ENCODE peak calls at places on chromosomes 3 and 15, in ten cellular contexts. Z is mesothelial cell of epicardium, G is NCI-H2081 treated with DMSO at 0.1 percent for 48 hours, Q is C1 segment of cervical spinal cord, N is A549, I is Ammon's horn, C is GM12891, Y is ELR, P is lower leg skin, K is tibial artery. D is an unnamed sample.
A peak's percentile ranks its signal among the peaks of the same experiment; 100 is the strongest.

GRCh38 chr3:152466784-152467183 is 198.1 kb downstream of the MBNL1 start:
- DNase-seq in Z (no peak), G (no peak), Q (no peak), N (peak; percentile 15), I (no peak), C (no peak), Y (peak; percentile 62), P (no peak), K (no peak), D (peak; percentile 24)

GRCh38 chr3:196057663-196058356 is 24.1 kb downstream of the TFRC start:
- DNase-seq in Z (no peak), G (no peak), Q (no peak), N (no peak), I (no peak), C (no peak), Y (no peak), P (no peak), K (no peak), D (no peak)

GRCh38 chr3:153835540-153835939 is 285.6 kb upstream of the ARHGEF26 start:
- DNase-seq in Z (no peak), G (no peak), Q (no peak), N (no peak), I (no peak), C (no peak), Y (no peak), P (no peak), K (no peak), D (no peak)

GRCh38 chr3:27632431-27633223 is 89.5 kb downstream of the EOMES start:
- DNase-seq in Z (no peak), G (no peak), Q (peak; percentile 51), N (peak; percentile 52), I (peak; percentile 40), C (peak; percentile 45), Y (peak; percentile 81), P (no peak), K (peak; percentile 71), D (peak; percentile 5)

GRCh38 chr3:11188231-11188630 is 33.9 kb downstream of the HRH1 start:
- DNase-seq in Z (no peak), G (no peak), Q (no peak), N (no peak), I (no peak), C (no peak), Y (no peak), P (no peak), K (peak; percentile 51), D (no peak)

GRCh38 chr15:52963865-52964264 is 173.7 kb upstream of the ONECUT1 start:
- DNase-seq in Z (no peak), G (no peak), Q (no peak), N (no peak), I (no peak), C (no peak), Y (no peak), P (no peak), K (no peak), D (no peak)

GRCh38 chr3:150830094-150830681 is 67.2 kb upstream of the SIAH2 start:
- DNase-seq in Z (no peak), G (no peak), Q (no peak), N (peak; percentile 16), I (no peak), C (no peak), Y (peak; percentile 36), P (no peak), K (no peak), D (no peak)

GRCh38 chr3:56624725-56625124 is 58.3 kb downstream of the TASOR start:
- DNase-seq in Z (no peak), G (no peak), Q (no peak), N (no peak), I (no peak), C (no peak), Y (peak; percentile 26), P (no peak), K (no peak), D (no peak)

GRCh38 chr15:70879386-70879785 is 12.8 kb downstream of the THAP10 start:
- DNase-seq in Z (no peak), G (no peak), Q (no peak), N (no peak), I (no peak), C (no peak), Y (peak; percentile 90), P (no peak), K (no peak), D (no peak)

GRCh38 chr15:73632670-73633058 is 525 bp downstream of the NPTN start:
- DNase-seq in Z (peak; percentile 53), G (no peak), Q (no peak), N (no peak), I (peak; percentile 17), C (no peak), Y (no peak), P (peak; percentile 34), K (no peak), D (no peak)

GRCh38 chr15:89157918-89158564 is 63.3 kb downstream of the RLBP1 start:
- DNase-seq in Z (no peak), G (no peak), Q (no peak), N (no peak), I (no peak), C (no peak), Y (no peak), P (no peak), K (no peak), D (no peak)

GRCh38 chr3:8450618-8451017 is 51.0 kb upstream of the LMCD1 start:
- DNase-seq in Z (no peak), G (no peak), Q (no peak), N (no peak), I (no peak), C (no peak), Y (no peak), P (no peak), K (no peak), D (no peak)

GRCh38 chr15:78429477-78429876 is 8.5 kb upstream of the IREB2 start:
- DNase-seq in Z (no peak), G (no peak), Q (no peak), N (no peak), I (peak; percentile 28), C (no peak), Y (no peak), P (no peak), K (no peak), D (peak; percentile 30)

GRCh38 chr3:183698760-183699159 is 1.2 kb downstream of the YEATS2 start:
- DNase-seq in Z (no peak), G (no peak), Q (no peak), N (no peak), I (peak; percentile 67), C (no peak), Y (peak; percentile 49), P (no peak), K (no peak), D (peak; percentile 21)

GRCh38 chr3:78717042-78717441 is 1050.8 kb downstream of the ROBO1 start:
- DNase-seq in Z (no peak), G (no peak), Q (no peak), N (no peak), I (no peak), C (no peak), Y (no peak), P (no peak), K (no peak), D (no peak)

GRCh38 chr3:149273096-149273751 is 51.6 kb upstream of the CP start:
- DNase-seq in Z (no peak), G (peak; percentile 94), Q (peak; percentile 9), N (peak; percentile 62), I (peak; percentile 88), C (no peak), Y (peak; percentile 94), P (peak; percentile 37), K (no peak), D (peak; percentile 87)

GRCh38 chr3:42734263-42734860 is 31.8 kb upstream of the HHATL start:
- DNase-seq in Z (peak; percentile 29), G (no peak), Q (peak; percentile 54), N (no peak), I (no peak), C (no peak), Y (no peak), P (peak; percentile 12), K (no peak), D (peak; percentile 36)

GRCh38 chr3:197520311-197521276 is 35.2 kb downstream of the BDH1 start:
- DNase-seq in Z (no peak), G (no peak), Q (peak; percentile 33), N (peak; percentile 94), I (peak; percentile 78), C (no peak), Y (peak; percentile 44), P (no peak), K (no peak), D (peak; percentile 22)

GRCh38 chr15:63374686-63375520 is 6.7 kb downstream of the CA12 start:
- DNase-seq in Z (no peak), G (no peak), Q (peak; percentile 26), N (no peak), I (peak; percentile 71), C (no peak), Y (peak; percentile 70), P (peak; percentile 76), K (peak; percentile 73), D (peak; percentile 56)

GRCh38 chr15:78988361-78988911 is 43.6 kb upstream of the CTSH start:
- DNase-seq in Z (no peak), G (no peak), Q (peak; percentile 40), N (peak; percentile 95), I (peak; percentile 69), C (no peak), Y (peak; percentile 99), P (peak; percentile 93), K (peak; percentile 94), D (peak; percentile 31)

GRCh38 chr3:110413807-110414748 is 657.5 kb upstream of the NECTIN3 start:
- DNase-seq in Z (no peak), G (no peak), Q (no peak), N (no peak), I (no peak), C (no peak), Y (peak; percentile 92), P (no peak), K (no peak), D (no peak)

GRCh38 chr3:29302619-29303018 is 21.7 kb downstream of the RBMS3 start:
- DNase-seq in Z (no peak), G (no peak), Q (no peak), N (no peak), I (no peak), C (no peak), Y (no peak), P (no peak), K (no peak), D (no peak)

GRCh38 chr3:158573714-158574113 is 2.7 kb downstream of the MLF1 start:
- DNase-seq in Z (no peak), G (no peak), Q (no peak), N (no peak), I (no peak), C (no peak), Y (peak; percentile 12), P (no peak), K (no peak), D (no peak)

GRCh38 chr3:46702246-46703012 is 1.2 kb downstream of the TMIE start:
- DNase-seq in Z (no peak), G (no peak), Q (peak; percentile 18), N (no peak), I (no peak), C (no peak), Y (no peak), P (no peak), K (no peak), D (no peak)

GRCh38 chr15:67329984-67330733 is 75.6 kb downstream of the IQCH start:
- DNase-seq in Z (no peak), G (no peak), Q (no peak), N (no peak), I (no peak), C (no peak), Y (no peak), P (no peak), K (no peak), D (no peak)

GRCh38 chr15:55530861-55531313 is 22.9 kb upstream of the DNAAF4 start:
- DNase-seq in Z (no peak), G (no peak), Q (no peak), N (no peak), I (no peak), C (no peak), Y (peak; percentile 42), P (no peak), K (no peak), D (no peak)

GRCh38 chr15:79028411-79028964 is 62.1 kb downstream of the RASGRF1 start:
- DNase-seq in Z (peak; percentile 55), G (no peak), Q (peak; percentile 42), N (peak; percentile 54), I (peak; percentile 54), C (peak; percentile 59), Y (peak; percentile 58), P (peak; percentile 32), K (no peak), D (peak; percentile 9)

GRCh38 chr15:92921215-92922131 is 21.3 kb downstream of the CHD2 start:
- DNase-seq in Z (no peak), G (no peak), Q (no peak), N (no peak), I (no peak), C (no peak), Y (peak; percentile 83), P (no peak), K (no peak), D (no peak)